ENCODE peak calls at places on chromosomes 13 and 19, in ten cellular contexts. X, V, W, D, B, J, P, Z, G and T are unnamed samples. For H3K9me3, the result is how much of the 10 kb centered on the place peaks cover.

GRCh38 chr13:113941571-113942191 is 32.2 kb downstream of the C13orf46 start:
- DNase-seq in X (no peak), V (no peak), W (peak), D (peak), B (no peak), J (no peak), P (no peak), Z (no peak), G (peak), T (no peak)

GRCh38 chr13:23776698-23777570 is 112.3 kb downstream of the MIPEP start:
- DNase-seq in X (no peak), V (no peak), W (no peak), D (no peak), B (no peak), J (no peak), P (no peak), Z (no peak), G (no peak), T (no peak)

GRCh38 chr13:44331912-44332840 is 41.4 kb upstream of the SERP2 start:
- DNase-seq in X (peak), V (no peak), W (peak), D (peak), B (peak), J (no peak), P (no peak), Z (peak), G (peak), T (peak)

GRCh38 chr13:20272104-20272503 is 40.0 kb upstream of the GJB6 start:
- DNase-seq in X (no peak), V (no peak), W (no peak), D (no peak), B (no peak), J (no peak), P (no peak), Z (no peak), G (no peak), T (no peak)

GRCh38 chr19:38264486-38265212 is at the start of gene SPINT2:
- DNase-seq in X (no peak), V (peak), W (no peak), D (no peak), B (peak), J (peak), P (no peak), Z (no peak), G (no peak), T (no peak)

GRCh38 chr13:28564030-28564429 is 69.1 kb upstream of the FLT1 start:
- DNase-seq in X (no peak), V (no peak), W (no peak), D (no peak), B (no peak), J (peak), P (no peak), Z (no peak), G (no peak), T (no peak)

GRCh38 chr19:28581468-28581770 is 631.5 kb downstream of the UQCRFS1 start:
- DNase-seq in X (no peak), V (no peak), W (no peak), D (no peak), B (no peak), J (no peak), P (no peak), Z (no peak), G (no peak), T (no peak)

GRCh38 chr19:13073263-13073662 is 29.4 kb downstream of the LYL1 start:
- DNase-seq in X (no peak), V (no peak), W (no peak), D (no peak), B (no peak), J (no peak), P (no peak), Z (no peak), G (no peak), T (no peak)

GRCh38 chr19:3494051-3494450 is 6.4 kb downstream of the DOHH start:
- DNase-seq in X (no peak), V (no peak), W (no peak), D (no peak), B (no peak), J (no peak), P (peak), Z (no peak), G (no peak), T (no peak)

GRCh38 chr19:1811942-1812425 is at the start of gene ATP8B3:
- DNase-seq in X (no peak), V (no peak), W (no peak), D (no peak), B (no peak), J (no peak), P (peak), Z (no peak), G (no peak), T (no peak)

GRCh38 chr19:39082167-39082566 is 2.0 kb upstream of the ACP7 start:
- DNase-seq in X (no peak), V (no peak), W (no peak), D (no peak), B (no peak), J (no peak), P (no peak), Z (no peak), G (no peak), T (no peak)

GRCh38 chr13:95784161-95784880 is 107.4 kb downstream of the DNAJC3 start:
- DNase-seq in X (no peak), V (no peak), W (no peak), D (no peak), B (no peak), J (no peak), P (no peak), Z (no peak), G (no peak), T (no peak)

GRCh38 chr19:39031368-39032163 is 783 bp downstream of the FBXO27 start:
- DNase-seq in X (peak), V (peak), W (peak), D (peak), B (peak), J (peak), P (peak), Z (peak), G (peak), T (peak)

GRCh38 chr19:47110521-47111080 is 3.0 kb downstream of the ZC3H4 start:
- DNase-seq in X (no peak), V (no peak), W (no peak), D (no peak), B (no peak), J (no peak), P (no peak), Z (peak), G (no peak), T (no peak)

GRCh38 chr13:110228936-110229904 is 77.7 kb downstream of the COL4A1 start:
- DNase-seq in X (no peak), V (no peak), W (no peak), D (no peak), B (no peak), J (no peak), P (no peak), Z (peak), G (no peak), T (no peak)

GRCh38 chr13:63107163-63107935 is 1691.7 kb upstream of the PCDH20 start:
- DNase-seq in X (no peak), V (no peak), W (no peak), D (no peak), B (no peak), J (no peak), P (no peak), Z (no peak), G (no peak), T (no peak)

GRCh38 chr19:55676384-55676783 is 1.4 kb downstream of the EPN1 start:
- DNase-seq in X (no peak), V (no peak), W (no peak), D (no peak), B (no peak), J (no peak), P (peak), Z (no peak), G (no peak), T (no peak)

GRCh38 chr13:35514166-35514565 is 37.7 kb upstream of the MAB21L1 start:
- DNase-seq in X (no peak), V (no peak), W (no peak), D (no peak), B (no peak), J (no peak), P (no peak), Z (no peak), G (no peak), T (no peak)

GRCh38 chr19:4144666-4145261 is 8.7 kb upstream of the CREB3L3 start:
- DNase-seq in X (no peak), V (no peak), W (no peak), D (no peak), B (no peak), J (no peak), P (peak), Z (no peak), G (no peak), T (no peak)

GRCh38 chr13:27922974-27923612 is 3.3 kb downstream of the PDX1 start:
- DNase-seq in X (no peak), V (no peak), W (no peak), D (no peak), B (no peak), J (no peak), P (no peak), Z (no peak), G (no peak), T (no peak)

GRCh38 chr19:13748169-13748884 is 16.0 kb upstream of the MRI1 start:
- DNase-seq in X (no peak), V (peak), W (no peak), D (no peak), B (peak), J (no peak), P (no peak), Z (no peak), G (no peak), T (no peak)

GRCh38 chr13:95502216-95502615 is 50.3 kb upstream of the CLDN10 start:
- DNase-seq in X (no peak), V (no peak), W (no peak), D (no peak), B (no peak), J (no peak), P (no peak), Z (no peak), G (no peak), T (no peak)

GRCh38 chr13:101572456-101572855 is 120.0 kb downstream of the ITGBL1 start:
- DNase-seq in X (no peak), V (no peak), W (no peak), D (no peak), B (no peak), J (no peak), P (no peak), Z (no peak), G (no peak), T (no peak)

GRCh38 chr13:72757792-72758535 is 23.7 kb downstream of the DIS3 start:
- DNase-seq in X (no peak), V (no peak), W (no peak), D (no peak), B (no peak), J (no peak), P (no peak), Z (no peak), G (no peak), T (no peak)

GRCh38 chr19:30681162-30681996 is 309.2 kb downstream of the ZNF536 start:
- DNase-seq in X (no peak), V (no peak), W (no peak), D (no peak), B (no peak), J (no peak), P (no peak), Z (no peak), G (no peak), T (no peak)

GRCh38 chr19:48837081-48837524 is 812 bp upstream of the HSD17B14 start:
- DNase-seq in X (peak), V (peak), W (peak), D (peak), B (peak), J (peak), P (peak), Z (peak), G (peak), T (peak)

GRCh38 chr13:61880576-61881283 is 465.1 kb upstream of the PCDH20 start:
- DNase-seq in X (no peak), V (peak), W (no peak), D (no peak), B (no peak), J (no peak), P (peak), Z (peak), G (no peak), T (no peak)
- TF ChIP-seq CTCF in X (no peak), V (peak), W (no peak), D (peak), B (no peak), J (peak), P (no peak), Z (peak), G (no peak), T (no peak)

GRCh38 chr13:50401721-50402510 is 386.7 kb downstream of the KCNRG start:
- DNase-seq in X (no peak), V (no peak), W (no peak), D (no peak), B (no peak), J (no peak), P (no peak), Z (peak), G (no peak), T (no peak)
- H3K27ac ChIP-seq in X (no peak), V (no peak), W (no peak), D (no peak), B (no peak), J (no peak), P (no peak), Z (no peak), G (no peak), T (peak)

GRCh38 chr19:23868630-23869029 is 46.1 kb upstream of the ZNF726 start:
- DNase-seq in X (no peak), V (no peak), W (no peak), D (no peak), B (no peak), J (no peak), P (no peak), Z (no peak), G (no peak), T (no peak)
- H3K9me3 ChIP-seq in X (under half), V (under half), W (under half), D (under half), B (under half), J (under half), P (under half), Z (under half), G (under half), T (under half)

GRCh38 chr13:97537110-97537509 is 103.1 kb downstream of the RAP2A start:
- DNase-seq in X (no peak), V (peak), W (no peak), D (no peak), B (no peak), J (no peak), P (no peak), Z (no peak), G (no peak), T (no peak)
- TF ChIP-seq CTCF in X (no peak), V (no peak), W (no peak), D (no peak), B (no peak), J (no peak), P (no peak), Z (no peak), G (no peak), T (no peak)